ENCODE peak calls at places on chromosomes 2 and 18, in six cellular contexts. One of them, this sample, is unnamed.

GRCh38 chr2:111122631-111123421 is 2.1 kb downstream of the BCL2L11 start:
- DNase-seq in A549: peak
- DNase-seq in HepG2: peak
- DNase-seq in endothelial cell of umbilical vein: peak
- DNase-seq in K562: no peak
- DNase-seq in GM12878: no peak
- DNase-seq in this sample: peak

GRCh38 chr2:16179701-16180402 is 239.5 kb downstream of the MYCN start:
- DNase-seq in A549: no peak
- DNase-seq in HepG2: no peak
- DNase-seq in endothelial cell of umbilical vein: no peak
- DNase-seq in K562: no peak
- DNase-seq in GM12878: no peak
- DNase-seq in this sample: no peak

GRCh38 chr2:12330916-12331315 is 385.8 kb upstream of the TRIB2 start:
- DNase-seq in A549: no peak
- DNase-seq in HepG2: no peak
- DNase-seq in endothelial cell of umbilical vein: no peak
- DNase-seq in K562: no peak
- DNase-seq in GM12878: no peak
- DNase-seq in this sample: no peak

GRCh38 chr2:230602562-230603230 is 109.9 kb upstream of the CAB39 start:
- DNase-seq in A549: no peak
- DNase-seq in HepG2: no peak
- DNase-seq in endothelial cell of umbilical vein: no peak
- DNase-seq in K562: no peak
- DNase-seq in GM12878: no peak
- DNase-seq in this sample: peak

GRCh38 chr2:232675381-232675780 is 21.8 kb upstream of the GIGYF2 start:
- DNase-seq in A549: no peak
- DNase-seq in HepG2: no peak
- DNase-seq in endothelial cell of umbilical vein: no peak
- DNase-seq in K562: no peak
- DNase-seq in GM12878: no peak
- DNase-seq in this sample: no peak

GRCh38 chr2:160388464-160389263 is 104.9 kb downstream of the RBMS1 start:
- DNase-seq in A549: no peak
- DNase-seq in HepG2: no peak
- DNase-seq in endothelial cell of umbilical vein: no peak
- DNase-seq in K562: no peak
- DNase-seq in GM12878: no peak
- DNase-seq in this sample: peak

GRCh38 chr2:66851449-66851872 is 416.5 kb downstream of the MEIS1 start:
- DNase-seq in A549: peak
- DNase-seq in HepG2: peak
- DNase-seq in endothelial cell of umbilical vein: no peak
- DNase-seq in K562: no peak
- DNase-seq in GM12878: no peak
- DNase-seq in this sample: no peak

GRCh38 chr2:210593166-210593565 is 36.8 kb downstream of the CPS1 start:
- DNase-seq in A549: no peak
- DNase-seq in HepG2: no peak
- DNase-seq in endothelial cell of umbilical vein: no peak
- DNase-seq in K562: no peak
- DNase-seq in GM12878: no peak
- DNase-seq in this sample: no peak

GRCh38 chr2:180319586-180320405 is 312.7 kb upstream of the CWC22 start:
- DNase-seq in A549: no peak
- DNase-seq in HepG2: no peak
- DNase-seq in endothelial cell of umbilical vein: no peak
- DNase-seq in K562: no peak
- DNase-seq in GM12878: no peak
- DNase-seq in this sample: no peak

GRCh38 chr18:53909668-53910067 is 314.8 kb downstream of the MBD2 start:
- DNase-seq in A549: peak
- DNase-seq in HepG2: peak
- DNase-seq in endothelial cell of umbilical vein: no peak
- DNase-seq in K562: peak
- DNase-seq in GM12878: no peak
- DNase-seq in this sample: peak

GRCh38 chr2:207734636-207735512 is 23.4 kb downstream of the CCNYL1 start:
- DNase-seq in A549: no peak
- DNase-seq in HepG2: peak
- DNase-seq in endothelial cell of umbilical vein: no peak
- DNase-seq in K562: no peak
- DNase-seq in GM12878: no peak
- DNase-seq in this sample: no peak

GRCh38 chr2:40204268-40204667 is 247.6 kb downstream of the SLC8A1 start:
- DNase-seq in A549: no peak
- DNase-seq in HepG2: no peak
- DNase-seq in endothelial cell of umbilical vein: no peak
- DNase-seq in K562: no peak
- DNase-seq in GM12878: no peak
- DNase-seq in this sample: no peak

GRCh38 chr2:84836215-84836614 is 44.7 kb downstream of the TRABD2A start:
- DNase-seq in A549: no peak
- DNase-seq in HepG2: no peak
- DNase-seq in endothelial cell of umbilical vein: no peak
- DNase-seq in K562: no peak
- DNase-seq in GM12878: no peak
- DNase-seq in this sample: no peak

GRCh38 chr2:238872026-238872425 is 24.1 kb downstream of the TWIST2 start:
- DNase-seq in A549: no peak
- DNase-seq in HepG2: no peak
- DNase-seq in endothelial cell of umbilical vein: no peak
- DNase-seq in K562: no peak
- DNase-seq in GM12878: no peak
- DNase-seq in this sample: no peak

GRCh38 chr18:27668126-27668525 is 483.0 kb upstream of the CHST9 start:
- DNase-seq in A549: no peak
- DNase-seq in HepG2: no peak
- DNase-seq in endothelial cell of umbilical vein: no peak
- DNase-seq in K562: no peak
- DNase-seq in GM12878: no peak
- DNase-seq in this sample: no peak

GRCh38 chr2:38386831-38387230 is 9.8 kb upstream of the ATL2 start:
- DNase-seq in A549: no peak
- DNase-seq in HepG2: no peak
- DNase-seq in endothelial cell of umbilical vein: no peak
- DNase-seq in K562: no peak
- DNase-seq in GM12878: no peak
- DNase-seq in this sample: no peak

GRCh38 chr2:3377279-3377611 is 373 bp downstream of the EIPR1 start:
- DNase-seq in A549: peak
- DNase-seq in HepG2: peak
- DNase-seq in endothelial cell of umbilical vein: no peak
- DNase-seq in K562: peak
- DNase-seq in GM12878: peak
- DNase-seq in this sample: peak

GRCh38 chr2:167052825-167053224 is 164.5 kb downstream of the XIRP2 start:
- DNase-seq in A549: no peak
- DNase-seq in HepG2: no peak
- DNase-seq in endothelial cell of umbilical vein: no peak
- DNase-seq in K562: no peak
- DNase-seq in GM12878: no peak
- DNase-seq in this sample: no peak

GRCh38 chr18:58556333-58557012 is 72.4 kb downstream of the ALPK2 start:
- DNase-seq in A549: no peak
- DNase-seq in HepG2: no peak
- DNase-seq in endothelial cell of umbilical vein: no peak
- DNase-seq in K562: no peak
- DNase-seq in GM12878: no peak
- DNase-seq in this sample: no peak

GRCh38 chr2:46876741-46877384 is 38.7 kb downstream of the MCFD2 start:
- DNase-seq in A549: peak
- DNase-seq in HepG2: peak
- DNase-seq in endothelial cell of umbilical vein: peak
- DNase-seq in K562: peak
- DNase-seq in GM12878: no peak
- DNase-seq in this sample: peak

GRCh38 chr2:10228611-10229365 is 73.9 kb upstream of the HPCAL1 start:
- DNase-seq in A549: no peak
- DNase-seq in HepG2: peak
- DNase-seq in endothelial cell of umbilical vein: no peak
- DNase-seq in K562: no peak
- DNase-seq in GM12878: no peak
- DNase-seq in this sample: no peak

GRCh38 chr18:10524507-10525425 is 1.1 kb upstream of the NAPG start:
- DNase-seq in A549: no peak
- DNase-seq in HepG2: peak
- DNase-seq in endothelial cell of umbilical vein: no peak
- DNase-seq in K562: no peak
- DNase-seq in GM12878: no peak
- DNase-seq in this sample: peak

DNA sequence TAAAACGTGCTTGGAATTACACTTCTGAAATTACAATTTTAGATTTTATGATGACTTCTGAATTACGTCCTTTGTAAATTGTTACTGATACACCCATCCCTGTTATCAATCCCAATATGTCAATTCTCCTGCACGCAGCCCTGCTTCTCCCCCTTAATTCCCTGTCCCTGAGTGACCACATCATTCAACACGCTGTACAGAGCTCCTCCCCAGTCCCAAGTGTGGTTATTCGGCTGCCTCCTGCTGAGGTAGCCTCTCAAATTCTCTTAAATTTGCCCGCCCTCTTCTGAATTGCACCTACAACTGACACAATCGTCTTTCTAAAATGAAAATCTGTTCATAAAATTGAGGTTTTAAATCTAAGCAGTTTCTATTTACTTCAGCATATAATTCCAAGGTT is 10.1 kb downstream of the SERPINB8 start:
- DNase-seq in A549: no peak
- DNase-seq in HepG2: no peak
- DNase-seq in endothelial cell of umbilical vein: no peak
- DNase-seq in K562: no peak
- DNase-seq in GM12878: no peak
- DNase-seq in this sample: no peak
- TF ChIP-seq MYC in A549: no peak
- TF ChIP-seq MYC in HepG2: no peak
- TF ChIP-seq MYC in endothelial cell of umbilical vein: no peak
- TF ChIP-seq MYC in K562: no peak
- TF ChIP-seq MYC in GM12878: no peak
- TF ChIP-seq MYC in this sample: no peak

GRCh38 chr2:220101902-220102301 is 474.5 kb downstream of the SLC4A3 start:
- DNase-seq in A549: no peak
- DNase-seq in HepG2: no peak
- DNase-seq in endothelial cell of umbilical vein: no peak
- DNase-seq in K562: no peak
- DNase-seq in GM12878: no peak
- DNase-seq in this sample: no peak
- TF ChIP-seq MYC in A549: no peak
- TF ChIP-seq MYC in HepG2: no peak
- TF ChIP-seq MYC in endothelial cell of umbilical vein: no peak
- TF ChIP-seq MYC in K562: no peak
- TF ChIP-seq MYC in GM12878: no peak
- TF ChIP-seq MYC in this sample: no peak

DNA sequence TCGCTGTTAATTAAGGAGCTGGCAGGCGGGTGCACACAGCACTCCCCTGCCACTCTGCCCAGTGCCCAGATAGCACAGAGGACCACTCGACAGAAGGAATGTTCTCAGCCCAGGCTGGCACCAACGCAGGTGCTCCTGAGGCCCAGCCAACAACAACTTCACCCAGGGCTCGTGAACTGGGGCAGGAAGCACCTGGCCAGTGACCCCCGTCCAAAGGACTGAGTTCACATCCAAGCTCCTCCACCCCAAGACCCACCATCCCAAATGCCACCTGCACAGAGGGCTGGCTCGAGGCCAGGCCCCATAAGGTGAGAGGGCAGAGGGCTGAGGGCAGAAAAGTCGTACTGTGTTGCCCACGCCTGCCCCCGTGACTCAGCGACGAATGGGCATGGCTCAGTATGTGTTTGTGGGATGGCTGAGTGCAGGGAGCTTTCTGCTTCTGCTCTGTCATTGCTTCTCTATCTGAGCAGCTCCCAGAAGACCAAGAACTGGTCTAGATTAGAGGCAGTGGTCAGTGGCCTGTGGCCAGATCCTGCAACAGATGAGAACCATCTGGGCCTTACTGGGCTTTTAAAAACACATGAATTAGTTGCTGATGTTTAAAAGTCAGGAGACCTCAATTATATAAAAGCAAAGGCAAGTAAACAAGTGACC is 68.4 kb downstream of the POLR1A start:
- DNase-seq in A549: no peak
- DNase-seq in HepG2: no peak
- DNase-seq in endothelial cell of umbilical vein: peak
- DNase-seq in K562: no peak
- DNase-seq in GM12878: no peak
- DNase-seq in this sample: peak
- TF ChIP-seq MYC in A549: no peak
- TF ChIP-seq MYC in HepG2: no peak
- TF ChIP-seq MYC in endothelial cell of umbilical vein: no peak
- TF ChIP-seq MYC in K562: no peak
- TF ChIP-seq MYC in GM12878: no peak
- TF ChIP-seq MYC in this sample: no peak

GRCh38 chr18:47689386-47689785 is 241.1 kb downstream of the SMAD2 start:
- DNase-seq in A549: no peak
- DNase-seq in HepG2: no peak
- DNase-seq in endothelial cell of umbilical vein: no peak
- DNase-seq in K562: no peak
- DNase-seq in GM12878: no peak
- DNase-seq in this sample: no peak
- TF ChIP-seq MYC in A549: no peak
- TF ChIP-seq MYC in HepG2: no peak
- TF ChIP-seq MYC in endothelial cell of umbilical vein: no peak
- TF ChIP-seq MYC in K562: no peak
- TF ChIP-seq MYC in GM12878: no peak
- TF ChIP-seq MYC in this sample: no peak

DNA sequence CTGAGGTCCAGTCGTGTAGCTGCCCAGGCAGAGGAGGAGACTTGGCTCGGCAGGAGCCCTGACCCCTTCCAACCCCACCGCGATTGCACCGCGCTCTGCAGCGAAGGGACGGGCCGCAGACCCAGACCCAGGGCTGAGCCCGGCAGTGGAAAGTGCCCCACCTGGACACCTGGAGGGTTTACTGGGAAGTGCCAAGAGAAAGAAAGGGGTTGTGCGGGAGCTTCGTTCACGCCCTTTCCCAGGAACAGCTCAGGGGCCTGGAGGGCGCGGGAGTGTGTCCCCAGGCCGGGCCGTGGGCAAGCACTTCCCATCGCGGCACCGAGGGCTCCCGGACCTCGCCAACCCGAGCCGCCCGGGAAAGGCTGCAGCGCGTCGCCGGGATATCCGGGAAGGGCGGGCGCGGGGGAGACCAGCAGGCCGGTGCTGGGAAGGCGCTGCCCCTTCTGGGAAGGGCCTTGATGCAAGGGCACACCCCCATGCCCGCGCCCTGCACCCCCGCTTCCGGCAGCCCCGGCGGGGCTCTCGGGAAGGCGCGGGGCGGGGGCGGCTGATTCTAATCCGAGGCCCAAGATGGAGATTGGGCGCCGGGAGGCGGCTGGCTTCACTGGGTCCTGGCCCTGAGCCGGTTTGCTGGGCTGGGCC is 36.1 kb upstream of the MRPL33 start:
- DNase-seq in A549: no peak
- DNase-seq in HepG2: no peak
- DNase-seq in endothelial cell of umbilical vein: peak
- DNase-seq in K562: peak
- DNase-seq in GM12878: no peak
- DNase-seq in this sample: no peak
- TF ChIP-seq MYC in A549: no peak
- TF ChIP-seq MYC in HepG2: no peak
- TF ChIP-seq MYC in endothelial cell of umbilical vein: no peak
- TF ChIP-seq MYC in K562: no peak
- TF ChIP-seq MYC in GM12878: no peak
- TF ChIP-seq MYC in this sample: no peak